ENCODE peak calls at places on chromosomes 13 and 19, in seven cellular contexts. E is fibroblast of lung, L is sigmoid colon, W is heart right ventricle, O is SK-N-SH, Y is left ventricle myocardium inferior, J is neural progenitor cell. Q is an unnamed sample.

GRCh38 chr13:40673061-40673397 is 6.6 kb upstream of the FOXO1 start:
- DNase-seq in E (no peak), L (no peak), W (no peak), O (no peak), Y (no peak), J (no peak), Q (no peak)

GRCh38 chr19:45779231-45780145 is 2.8 kb downstream of the DMPK start:
- DNase-seq in E (no peak), L (peak), W (peak), O (peak), Y (peak), J (peak), Q (peak)

GRCh38 chr13:27120011-27120410 is 51.6 kb downstream of the USP12 start:
- DNase-seq in E (no peak), L (no peak), W (no peak), O (no peak), Y (no peak), J (no peak), Q (peak)

GRCh38 chr13:100550433-100550832 is 38.2 kb downstream of the GGACT start:
- DNase-seq in E (peak), L (no peak), W (no peak), O (no peak), Y (peak), J (no peak), Q (peak)

GRCh38 chr19:7908078-7908699 is 4.5 kb downstream of the MAP2K7 start:
- DNase-seq in E (no peak), L (no peak), W (no peak), O (no peak), Y (no peak), J (no peak), Q (no peak)

GRCh38 chr13:38863536-38863935 is 127.1 kb downstream of the STOML3 start:
- DNase-seq in E (no peak), L (no peak), W (no peak), O (no peak), Y (no peak), J (no peak), Q (no peak)

GRCh38 chr19:10617409-10618121 is 7.8 kb upstream of the SLC44A2 start:
- DNase-seq in E (peak), L (no peak), W (no peak), O (peak), Y (no peak), J (no peak), Q (peak)

GRCh38 chr19:1478934-1479707 is at the start of gene C19orf25:
- DNase-seq in E (peak), L (peak), W (peak), O (peak), Y (peak), J (peak), Q (peak)

GRCh38 chr13:36758345-36758744 is 60.7 kb upstream of the RFXAP start:
- DNase-seq in E (no peak), L (no peak), W (no peak), O (peak), Y (no peak), J (no peak), Q (no peak)

GRCh38 chr13:98820744-98821371 is 68.4 kb upstream of the SLC15A1 start:
- DNase-seq in E (no peak), L (no peak), W (no peak), O (no peak), Y (no peak), J (no peak), Q (no peak)
- H3K4me3 ChIP-seq in E (no peak), L (no peak), W (no peak), O (no peak), Y (no peak), J (no peak), Q (no peak)

DNA sequence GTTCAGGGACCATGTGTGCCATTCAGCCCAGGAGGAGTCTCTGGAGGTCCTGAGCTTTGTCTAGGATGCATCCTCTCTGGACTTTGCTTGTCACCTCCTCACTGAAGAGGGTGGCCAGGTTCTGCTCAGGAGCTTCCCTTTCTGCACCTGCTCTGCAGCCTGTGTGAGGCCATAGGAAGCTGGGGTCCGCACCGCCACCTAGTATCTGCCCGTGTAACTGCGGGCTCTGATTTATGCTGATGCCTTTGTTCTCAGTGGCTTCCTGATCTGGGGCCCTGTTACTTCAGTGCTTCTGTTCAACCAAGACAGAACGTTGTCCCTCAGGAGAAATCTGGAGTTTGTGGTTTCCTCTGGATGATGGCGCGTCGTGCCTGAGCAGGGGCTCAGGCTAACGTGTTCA is 15.5 kb downstream of the ZNF610 start:
- DNase-seq in E (no peak), L (no peak), W (no peak), O (peak), Y (no peak), J (peak), Q (no peak)
- TF ChIP-seq CTCF in E (no peak), L (no peak), W (no peak), O (no peak), Y (no peak), J (peak), Q (no peak)

GRCh38 chr19:9205506-9206113 is 13.8 kb downstream of the OR7D4 start:
- DNase-seq in E (peak), L (peak), W (peak), O (peak), Y (peak), J (peak), Q (peak)
- H3K4me3 ChIP-seq in E (peak), L (no peak), W (peak), O (peak), Y (peak), J (no peak), Q (peak)

GRCh38 chr13:73722120-73722519 is 412.1 kb downstream of the KLF12 start:
- DNase-seq in E (peak), L (no peak), W (no peak), O (peak), Y (no peak), J (no peak), Q (peak)
- TF ChIP-seq CTCF in E (peak), L (no peak), W (no peak), O (peak), Y (no peak), J (peak), Q (peak)

GRCh38 chr19:17312481-17313113 is 3.2 kb downstream of the DDA1 start:
- DNase-seq in E (no peak), L (no peak), W (no peak), O (no peak), Y (no peak), J (no peak), Q (no peak)

GRCh38 chr19:17309962-17310461 is 649 bp downstream of the DDA1 start:
- DNase-seq in E (no peak), L (no peak), W (no peak), O (no peak), Y (no peak), J (no peak), Q (no peak)

GRCh38 chr19:17309198-17309961 is at the start of gene DDA1:
- DNase-seq in E (peak), L (peak), W (peak), O (peak), Y (peak), J (peak), Q (peak)

GRCh38 chr19:17314007-17314589 is 4.7 kb downstream of the DDA1 start:
- DNase-seq in E (no peak), L (peak), W (no peak), O (no peak), Y (no peak), J (no peak), Q (no peak)

GRCh38 chr19:17311455-17312248 is 2.3 kb downstream of the DDA1 start:
- DNase-seq in E (no peak), L (no peak), W (no peak), O (no peak), Y (no peak), J (no peak), Q (peak)
- H3K4me3 ChIP-seq in E (no peak), L (no peak), W (no peak), O (no peak), Y (no peak), J (no peak), Q (no peak)

Q was measured in fibroblast of villous mesenchyme.